ENCODE peak calls at places on chromosomes 16 and 17, in four cellular contexts. J is mesothelial cell of epicardium, C is GM12878, D is Calu3. G is an unnamed sample.

GRCh38 chr16:49620158-49620867 is 235.6 kb downstream of the ZNF423 start:
- DNase-seq in D (peak; percentile 60), J (no peak), C (no peak), G (no peak)

GRCh38 chr16:53022374-53022773 is 30.3 kb downstream of the CHD9NB start:
- DNase-seq in J (no peak), C (no peak), D (peak; percentile 71), G (no peak)

GRCh38 chr16:15777533-15778203 is 79.2 kb downstream of the MYH11 start:
- DNase-seq in C (no peak), D (peak; percentile 65), J (no peak), G (peak; percentile 40)

GRCh38 chr16:19472487-19472886 is 49.4 kb downstream of the GDE1 start:
- DNase-seq in J (no peak), D (no peak), C (no peak), G (no peak)

GRCh38 chr16:66587881-66588600 is 8.8 kb downstream of the CMTM2 start:
- DNase-seq in C (no peak), D (no peak), J (no peak), G (no peak)

GRCh38 chr17:41406205-41406604 is 8.8 kb upstream of the KRT31 start:
- DNase-seq in D (peak; percentile 47), C (no peak), J (no peak), G (no peak)

GRCh38 chr16:73713817-73714495 is 582.7 kb upstream of the PSMD7 start:
- DNase-seq in C (no peak), D (peak; percentile 65), J (no peak), G (no peak)

GRCh38 chr17:82230627-82231311 is 1.9 kb downstream of the SLC16A3 start:
- DNase-seq in D (peak; percentile 74), C (no peak), J (peak; percentile 66), G (no peak)

GRCh38 chr16:19210175-19210924 is 42.3 kb downstream of the SYT17 start:
- DNase-seq in J (no peak), D (peak; percentile 60), C (peak; percentile 79), G (no peak)

GRCh38 chr16:64864232-64864803 is 257.5 kb downstream of the CDH11 start:
- DNase-seq in J (no peak), D (no peak), C (no peak), G (no peak)

GRCh38 chr17:59763861-59764260 is 56.4 kb downstream of the VMP1 start:
- DNase-seq in C (no peak), J (no peak), D (no peak), G (no peak)

GRCh38 chr17:75518201-75518600 is 1.9 kb downstream of the TSEN54 start:
- DNase-seq in J (no peak), D (no peak), C (peak; percentile 28), G (no peak)

GRCh38 chr17:1640329-1641064 is 5.0 kb downstream of the SCARF1 start:
- DNase-seq in D (no peak), C (no peak), J (no peak), G (no peak)

GRCh38 chr17:49687878-49688491 is 10.1 kb upstream of the SPOP start:
- DNase-seq in J (no peak), C (no peak), D (no peak), G (no peak)
- TF ChIP-seq CTCF in J (no peak), C (no peak), D (no peak), G (no peak)

DNA sequence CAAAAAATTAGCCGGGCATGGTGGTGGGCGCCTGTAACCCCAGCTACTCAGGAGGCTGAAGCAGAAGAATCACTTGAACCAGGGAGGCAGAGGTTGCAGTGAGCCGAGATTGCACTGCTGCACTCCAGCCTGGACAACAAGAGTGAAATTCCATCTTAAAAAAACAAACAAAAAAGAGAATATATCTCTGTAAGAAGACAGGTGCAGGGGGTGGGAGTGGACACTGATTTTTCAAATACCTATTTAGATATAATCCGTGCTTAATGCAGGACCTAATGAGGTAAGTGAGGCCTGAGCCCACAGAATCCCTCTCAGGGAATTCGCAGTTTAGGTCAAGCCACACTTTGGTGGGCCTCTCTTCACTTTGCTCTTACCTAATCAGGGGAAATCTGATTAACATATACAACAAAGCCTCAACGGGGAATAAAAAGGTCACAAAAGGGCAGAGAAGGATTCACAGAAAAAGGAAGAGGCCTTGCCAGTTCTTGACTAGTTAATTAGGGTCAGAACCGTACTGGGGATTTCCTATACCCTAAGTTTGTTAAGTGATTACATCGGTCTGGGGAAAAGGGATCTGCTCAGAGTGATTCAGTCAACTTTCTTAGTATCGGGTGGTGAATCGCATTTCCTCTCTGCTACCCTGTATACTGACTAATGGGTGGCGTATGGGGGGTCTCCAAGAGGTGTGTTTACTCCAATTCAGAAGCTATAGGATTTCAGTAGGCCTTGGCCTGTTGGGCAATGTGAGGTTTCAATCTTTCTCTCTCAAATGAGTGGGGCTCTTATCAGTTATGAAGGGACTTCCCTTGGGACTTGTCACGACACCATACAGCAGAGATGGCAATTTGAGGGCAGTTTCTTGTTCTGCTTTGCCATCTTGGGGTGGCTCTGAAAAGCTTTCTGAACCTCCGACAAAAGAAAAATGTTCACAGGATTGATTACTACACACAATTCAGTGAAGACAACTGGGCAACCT is 1.9 kb upstream of the NFAT5 start:
- DNase-seq in C (peak; percentile 93), D (peak; percentile 8), J (no peak), G (no peak)
- TF ChIP-seq CTCF in C (peak; percentile 16), D (no peak), J (no peak), G (no peak)

GRCh38 chr17:79102214-79102613 is 27.6 kb downstream of the ENGASE start:
- DNase-seq in D (no peak), J (no peak), C (no peak), G (no peak)

GRCh38 chr17:79106958-79107357 is 32.3 kb downstream of the ENGASE start:
- DNase-seq in J (no peak), D (no peak), C (no peak), G (no peak)

GRCh38 chr17:79105937-79106336 is 31.3 kb downstream of the ENGASE start:
- DNase-seq in C (no peak), J (no peak), D (no peak), G (no peak)

GRCh38 chr17:79107499-79108231 is 33.0 kb downstream of the ENGASE start:
- DNase-seq in D (no peak), C (no peak), J (no peak), G (no peak)

GRCh38 chr17:79104898-79105600 is 30.4 kb downstream of the ENGASE start:
- DNase-seq in J (no peak), D (no peak), C (no peak), G (no peak)
- TF ChIP-seq CTCF in J (no peak), D (no peak), C (no peak), G (no peak)

DNA sequence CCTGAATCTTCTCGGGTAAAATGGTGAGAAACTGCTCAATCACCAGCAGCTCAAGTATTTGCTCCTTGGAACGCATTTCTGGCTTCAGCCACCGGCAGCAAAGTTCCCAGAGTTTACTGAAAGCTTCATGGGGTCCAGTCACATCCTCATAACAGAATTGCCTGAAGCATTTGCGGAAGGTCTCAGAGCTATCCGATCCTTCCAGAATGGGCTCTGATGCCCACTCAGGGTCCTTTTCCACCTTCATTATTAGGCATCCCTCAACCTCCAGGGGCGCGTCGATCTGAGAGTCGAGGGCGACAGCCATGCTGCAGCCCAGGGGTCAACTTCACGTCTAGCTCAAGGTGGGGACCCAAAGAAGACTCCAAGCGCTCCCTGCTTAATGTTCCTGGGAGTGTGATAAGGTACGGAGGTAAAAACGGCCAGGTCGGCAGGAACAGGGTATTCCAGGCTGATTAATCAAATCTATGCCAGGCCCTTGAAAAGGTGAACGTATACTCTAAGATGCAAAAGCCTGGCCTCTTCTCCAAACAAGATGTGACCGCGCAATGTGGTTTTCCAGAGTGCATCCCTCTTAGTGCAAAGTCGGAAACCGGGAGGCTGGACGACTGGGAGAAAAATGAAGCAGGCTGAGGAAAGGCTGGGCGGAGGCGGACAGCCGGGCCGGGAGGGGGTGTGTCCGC is 683 bp downstream of the ZKSCAN2 start:
- DNase-seq in C (no peak), D (peak; percentile 39), J (no peak), G (no peak)
- TF ChIP-seq CTCF in C (peak; percentile 10), D (no peak), J (no peak), G (no peak)

GRCh38 chr17:20280051-20280450 is 187.3 kb downstream of the LGALS9B start:
- DNase-seq in J (no peak), D (no peak), C (no peak), G (no peak)

GRCh38 chr17:20276430-20276829 is 190.9 kb downstream of the LGALS9B start:
- DNase-seq in D (no peak), J (no peak), C (no peak), G (no peak)

GRCh38 chr17:20280832-20281231 is 186.5 kb downstream of the LGALS9B start:
- DNase-seq in D (no peak), J (no peak), C (no peak), G (no peak)

GRCh38 chr17:20279631-20280030 is 187.7 kb downstream of the LGALS9B start:
- DNase-seq in D (no peak), C (no peak), J (no peak), G (no peak)

DNA sequence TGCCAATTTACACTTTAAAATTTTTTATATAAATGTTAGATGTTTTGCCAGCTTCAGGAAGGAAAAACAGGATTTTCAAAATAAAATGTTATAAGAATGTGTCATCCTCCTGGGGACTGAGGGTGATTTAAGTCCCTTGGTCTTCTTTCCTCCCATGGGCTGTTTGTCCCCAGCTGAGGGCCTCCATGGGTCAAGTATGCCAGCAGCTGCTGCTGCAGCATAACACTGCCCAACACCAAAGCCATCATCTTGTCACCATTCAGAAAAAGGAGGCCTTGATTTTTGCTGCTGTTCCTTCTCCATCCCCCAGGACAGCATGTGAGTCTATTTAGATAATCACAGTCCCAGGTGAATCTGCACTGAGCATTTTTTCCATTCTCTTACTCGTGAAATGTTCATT is 188.5 kb downstream of the LGALS9B start:
- DNase-seq in D (no peak), C (no peak), J (no peak), G (no peak)
- TF ChIP-seq CTCF in D (no peak), C (no peak), J (no peak), G (no peak)

GRCh38 chr16:27414803-27415431 is 12.9 kb downstream of the IL21R start:
- DNase-seq in D (no peak), C (no peak), J (no peak), G (no peak)
- TF ChIP-seq CTCF in D (no peak), C (no peak), J (no peak), G (no peak)

GRCh38 chr16:30948087-30948955 is 547 bp upstream of the ORAI3 start:
- DNase-seq in J (peak; percentile 93), C (no peak), D (peak; percentile 76), G (no peak)
- TF ChIP-seq CTCF in J (no peak), C (no peak), D (no peak), G (no peak)